ENCODE peak calls at places on chromosome 5, in six cellular contexts. U is foreskin fibroblast, C is AG04450, Z is heart left ventricle, D is PC-9, L is tibial nerve. F is an unnamed sample.

GRCh38 chr5:116498478-116498877 is 76.1 kb downstream of the SEMA6A start:
- DNase-seq in U (no peak), C (no peak), Z (no peak), D (no peak), L (no peak), F (no peak)

GRCh38 chr5:13648822-13649221 is 295.7 kb downstream of the DNAH5 start:
- DNase-seq in U (no peak), C (no peak), Z (no peak), D (no peak), L (no peak), F (no peak)

GRCh38 chr5:159290741-159291140 is 27.7 kb downstream of the UBLCP1 start:
- DNase-seq in U (peak), C (no peak), Z (no peak), D (peak), L (no peak), F (no peak)

GRCh38 chr5:163622796-163623195 is 117.4 kb downstream of the MAT2B start:
- DNase-seq in U (no peak), C (no peak), Z (no peak), D (no peak), L (no peak), F (no peak)

GRCh38 chr5:103840600-103840999 is 278.0 kb upstream of the NUDT12 start:
- DNase-seq in U (peak), C (no peak), Z (no peak), D (no peak), L (no peak), F (no peak)

GRCh38 chr5:112420111-112420864 is 1.2 kb upstream of the EPB41L4A start:
- DNase-seq in U (peak), C (no peak), Z (peak), D (peak), L (peak), F (no peak)

GRCh38 chr5:154683101-154683757 is 71.9 kb upstream of the LARP1 start:
- DNase-seq in U (no peak), C (no peak), Z (no peak), D (no peak), L (no peak), F (no peak)

GRCh38 chr5:10602031-10602806 is 38.3 kb downstream of the ANKRD33B start:
- DNase-seq in U (no peak), C (no peak), Z (no peak), D (no peak), L (no peak), F (no peak)

GRCh38 chr5:17436345-17436744 is 61.7 kb upstream of the TAF11L2 start:
- DNase-seq in U (no peak), C (no peak), Z (no peak), D (no peak), L (no peak), F (no peak)

GRCh38 chr5:76766746-76767145 is 50.8 kb downstream of the F2R start:
- DNase-seq in U (peak), C (no peak), Z (no peak), D (no peak), L (no peak), F (no peak)

GRCh38 chr5:5063533-5063953 is 76.6 kb upstream of the ADAMTS16 start:
- DNase-seq in U (no peak), C (no peak), Z (no peak), D (no peak), L (no peak), F (no peak)

GRCh38 chr5:134818776-134819175 is 27.0 kb upstream of the C5orf24 start:
- DNase-seq in U (no peak), C (no peak), Z (no peak), D (no peak), L (no peak), F (no peak)

GRCh38 chr5:124980174-124980941 is 233.9 kb upstream of the ZNF608 start:
- DNase-seq in U (no peak), C (no peak), Z (no peak), D (no peak), L (no peak), F (no peak)

GRCh38 chr5:5419291-5420210 is 2.9 kb upstream of the ICE1 start:
- DNase-seq in U (peak), C (peak), Z (no peak), D (peak), L (no peak), F (no peak)

GRCh38 chr5:29079771-29080170 is 2041.4 kb upstream of the CDH9 start:
- DNase-seq in U (no peak), C (no peak), Z (no peak), D (no peak), L (no peak), F (no peak)

GRCh38 chr5:111865356-111865755 is 108.4 kb upstream of the NREP start:
- DNase-seq in U (peak), C (no peak), Z (no peak), D (no peak), L (no peak), F (no peak)

GRCh38 chr5:10489810-10490426 is 48.2 kb downstream of the ROPN1L start:
- DNase-seq in U (peak), C (no peak), Z (no peak), D (no peak), L (no peak), F (no peak)

GRCh38 chr5:5006548-5006947 is 133.6 kb upstream of the ADAMTS16 start:
- DNase-seq in U (no peak), C (no peak), Z (no peak), D (no peak), L (no peak), F (no peak)

GRCh38 chr5:121962943-121963342 is 1.2 kb downstream of the SRFBP1 start:
- DNase-seq in U (peak), C (no peak), Z (no peak), D (no peak), L (no peak), F (no peak)

GRCh38 chr5:95969055-95969454 is 7.4 kb upstream of the ELL2 start:
- DNase-seq in U (no peak), C (no peak), Z (no peak), D (no peak), L (no peak), F (no peak)

GRCh38 chr5:143922718-143923117 is 110.8 kb downstream of the HMHB1 start:
- DNase-seq in U (peak), C (no peak), Z (no peak), D (peak), L (no peak), F (no peak)

GRCh38 chr5:144567416-144567770 is 396.7 kb downstream of the KCTD16 start:
- DNase-seq in U (peak), C (no peak), Z (no peak), D (no peak), L (no peak), F (no peak)

GRCh38 chr5:98301567-98301966 is 471.9 kb upstream of the RGMB start:
- DNase-seq in U (no peak), C (no peak), Z (no peak), D (no peak), L (no peak), F (no peak)

GRCh38 chr5:137466888-137467287 is 32.2 kb downstream of the SPOCK1 start:
- DNase-seq in U (peak), C (no peak), Z (no peak), D (no peak), L (no peak), F (peak)

GRCh38 chr5:83927140-83927733 is 206.6 kb upstream of the HAPLN1 start:
- DNase-seq in U (peak), C (no peak), Z (peak), D (peak), L (peak), F (no peak)

GRCh38 chr5:157371655-157372471 is 88.2 kb upstream of the NIPAL4 start:
- DNase-seq in U (peak), C (no peak), Z (no peak), D (no peak), L (no peak), F (no peak)

GRCh38 chr5:134371834-134372340 is 518 bp downstream of the UBE2B start:
- DNase-seq in U (peak), C (no peak), Z (peak), D (peak), L (peak), F (peak)

GRCh38 chr5:147512640-147513334 is 2.9 kb upstream of the DPYSL3 start:
- DNase-seq in U (peak), C (no peak), Z (no peak), D (no peak), L (no peak), F (no peak)

GRCh38 chr5:72125931-72126620 is 18.8 kb downstream of the MAP1B start:
- DNase-seq in U (peak), C (no peak), Z (no peak), D (peak), L (no peak), F (no peak)

GRCh38 chr5:169150108-169150507 is 150.8 kb downstream of the SLIT3 start:
- DNase-seq in U (no peak), C (no peak), Z (no peak), D (no peak), L (no peak), F (no peak)

GRCh38 chr5:169151051-169151805 is 149.7 kb downstream of the SLIT3 start:
- DNase-seq in U (no peak), C (no peak), Z (no peak), D (no peak), L (no peak), F (no peak)

GRCh38 chr5:169147542-169147941 is 153.4 kb downstream of the SLIT3 start:
- DNase-seq in U (no peak), C (no peak), Z (no peak), D (no peak), L (no peak), F (no peak)

GRCh38 chr5:169148066-169148740 is 152.7 kb downstream of the SLIT3 start:
- DNase-seq in U (peak), C (no peak), Z (no peak), D (no peak), L (no peak), F (no peak)

GRCh38 chr5:169149317-169149716 is 151.6 kb downstream of the SLIT3 start:
- DNase-seq in U (no peak), C (no peak), Z (no peak), D (no peak), L (no peak), F (no peak)
- TF ChIP-seq CTCF in U (peak), C (peak), Z (no peak), D (no peak), L (no peak), F (peak)

GRCh38 chr5:86879086-86879485 is 261.3 kb downstream of the COX7C start:
- DNase-seq in U (no peak), C (no peak), Z (no peak), D (no peak), L (no peak), F (no peak)

GRCh38 chr5:86880344-86880743 is 262.6 kb downstream of the COX7C start:
- DNase-seq in U (no peak), C (no peak), Z (no peak), D (no peak), L (no peak), F (no peak)

GRCh38 chr5:86875539-86875938 is 257.8 kb downstream of the COX7C start:
- DNase-seq in U (no peak), C (no peak), Z (no peak), D (no peak), L (no peak), F (no peak)

GRCh38 chr5:86880785-86881492 is 263.2 kb downstream of the COX7C start:
- DNase-seq in U (peak), C (peak), Z (peak), D (peak), L (no peak), F (peak)

GRCh38 chr5:86878250-86878649 is 260.5 kb downstream of the COX7C start:
- DNase-seq in U (peak), C (no peak), Z (no peak), D (no peak), L (no peak), F (no peak)
- TF ChIP-seq CTCF in U (no peak), C (no peak), Z (no peak), D (no peak), L (no peak), F (no peak)

GRCh38 chr5:69130241-69130640 is 36.4 kb downstream of the SLC30A5 start:
- DNase-seq in U (no peak), C (no peak), Z (no peak), D (no peak), L (no peak), F (no peak)
- TF ChIP-seq CTCF in U (no peak), C (no peak), Z (no peak), D (no peak), L (no peak), F (no peak)

GRCh38 chr5:114062940-114063867 is 298.7 kb upstream of the KCNN2 start:
- DNase-seq in U (peak), C (no peak), Z (no peak), D (no peak), L (no peak), F (no peak)
- TF ChIP-seq CTCF in U (no peak), C (peak), Z (no peak), D (no peak), L (no peak), F (no peak)

GRCh38 chr5:139393497-139394122 is 1.3 kb downstream of the PROB1 start:
- DNase-seq in U (no peak), C (no peak), Z (no peak), D (no peak), L (no peak), F (no peak)

GRCh38 chr5:139394123-139394653 is 716 bp downstream of the PROB1 start:
- DNase-seq in U (peak), C (no peak), Z (no peak), D (no peak), L (no peak), F (no peak)

GRCh38 chr5:139392324-139392677 is 2.6 kb upstream of the MZB1 start:
- DNase-seq in U (no peak), C (no peak), Z (no peak), D (no peak), L (no peak), F (no peak)

GRCh38 chr5:139391570-139392323 is 2.0 kb upstream of the MZB1 start:
- DNase-seq in U (peak), C (no peak), Z (no peak), D (no peak), L (no peak), F (no peak)

DNA sequence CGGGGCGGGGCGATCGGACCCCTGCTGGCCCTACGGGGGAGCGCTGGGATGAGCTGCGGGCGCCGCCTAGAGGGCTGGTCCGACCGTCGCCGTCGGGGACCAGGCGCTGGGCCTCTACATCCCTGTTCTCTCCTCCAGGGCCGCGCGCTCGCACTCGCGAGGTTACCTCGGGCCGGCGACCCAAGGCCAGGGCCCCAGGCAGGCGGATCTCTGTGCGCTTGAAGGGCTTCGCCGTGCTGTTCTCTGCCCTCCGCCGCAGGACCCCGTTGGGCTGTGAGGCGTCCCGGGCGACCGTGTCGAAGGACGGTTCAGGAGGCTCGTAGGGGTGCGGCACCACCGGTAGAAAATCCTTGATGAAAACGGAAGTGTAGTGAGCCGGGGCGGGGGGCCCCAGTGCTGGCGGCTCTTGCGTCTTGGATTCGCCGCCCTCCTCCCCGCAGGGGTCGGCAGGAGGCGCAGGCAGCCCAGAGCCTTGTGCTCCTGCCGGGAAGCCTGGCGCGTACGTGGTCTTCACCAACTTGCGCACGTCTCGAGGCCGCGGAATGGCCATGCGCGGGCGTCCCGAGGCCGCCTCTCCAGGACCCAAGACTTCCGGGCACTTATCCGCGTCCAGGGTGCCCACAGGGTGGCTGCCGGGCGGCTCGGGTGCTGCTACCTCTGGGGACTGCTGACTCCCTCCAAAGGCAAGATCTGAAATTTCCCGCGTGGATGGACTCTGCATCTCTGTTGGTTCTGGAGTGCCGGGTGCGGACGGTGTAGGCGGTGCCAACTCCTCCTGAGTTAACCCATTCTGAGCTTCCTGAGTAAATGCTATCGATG is 2.0 kb downstream of the PROB1 start:
- DNase-seq in U (peak), C (no peak), Z (peak), D (peak), L (no peak), F (no peak)
- TF ChIP-seq CTCF in U (peak), C (peak), Z (peak), D (peak), L (no peak), F (peak)